ENCODE peak calls at places on chromosomes 5 and 9, in ten cellular contexts. B is brain microvascular endothelial cell, E is cardiac muscle cell, X is hepatocyte, A is WERI-Rb-1, L is Peyer's patch, Z is adrenal gland, J is suprapubic skin, O is AG04450, H is MM.1S. C is an unnamed sample.

GRCh38 chr9:27280858-27281257 is 16.1 kb downstream of the EQTN start:
- DNase-seq in X (no peak), A (no peak), L (no peak), E (no peak), Z (no peak), O (no peak), H (no peak), J (no peak), B (no peak), C (no peak)

GRCh38 chr5:141617682-141618029 is 1.1 kb downstream of the DIAPH1 start:
- DNase-seq in A (no peak), B (no peak), X (no peak), H (peak; percentile 21), O (no peak), J (no peak), Z (no peak), L (no peak), E (no peak), C (no peak)

GRCh38 chr5:132484386-132484715 is 6.2 kb downstream of the IRF1 start:
- DNase-seq in E (no peak), L (peak; percentile 39), H (no peak), X (no peak), B (no peak), J (peak; percentile 46), Z (peak; percentile 48), A (no peak), O (no peak), C (no peak)

GRCh38 chr5:86880344-86880743 is 262.6 kb downstream of the COX7C start:
- DNase-seq in L (no peak), J (no peak), H (peak; percentile 31), B (no peak), X (no peak), E (peak; percentile 4), O (no peak), Z (no peak), A (peak; percentile 67), C (no peak)

GRCh38 chr5:179624841-179625271 is 1.4 kb upstream of the HNRNPH1 start:
- DNase-seq in L (no peak), Z (no peak), E (no peak), X (no peak), B (no peak), H (no peak), A (peak; percentile 28), J (peak; percentile 58), O (no peak), C (no peak)

GRCh38 chr9:134130503-134131375 is 5.1 kb upstream of the WDR5 start:
- DNase-seq in X (peak; percentile 63), J (no peak), O (no peak), A (peak; percentile 39), L (no peak), B (no peak), H (no peak), Z (peak; percentile 83), E (peak; percentile 10), C (peak; percentile 89)

GRCh38 chr5:179759961-179760541 is 27.4 kb downstream of the MAML1 start:
- DNase-seq in J (no peak), L (no peak), Z (no peak), E (no peak), B (no peak), H (no peak), O (no peak), A (no peak), X (no peak), C (no peak)

GRCh38 chr5:134129411-134130238 is 15.1 kb downstream of the TCF7 start:
- DNase-seq in J (no peak), Z (no peak), B (no peak), X (no peak), O (no peak), A (no peak), L (no peak), H (no peak), E (no peak), C (no peak)

GRCh38 chr5:89190515-89191265 is 307.7 kb upstream of the MEF2C start:
- DNase-seq in A (no peak), J (no peak), B (no peak), H (no peak), L (no peak), Z (no peak), O (no peak), E (no peak), X (no peak), C (no peak)

GRCh38 chr9:70510157-70510770 is 95.8 kb upstream of the KLF9 start:
- DNase-seq in H (peak; percentile 10), E (peak; percentile 22), A (peak; percentile 53), Z (peak; percentile 65), X (peak; percentile 45), O (no peak), L (peak; percentile 62), J (no peak), B (no peak), C (no peak)

GRCh38 chr9:28332648-28333047 is 759.4 kb upstream of the C9orf72 start:
- DNase-seq in X (no peak), Z (no peak), J (no peak), H (no peak), O (no peak), E (no peak), L (no peak), A (no peak), B (no peak), C (no peak)

GRCh38 chr5:16855475-16855874 is 80.6 kb downstream of the MYO10 start:
- DNase-seq in E (peak; percentile 50), B (no peak), J (no peak), A (peak; percentile 83), H (no peak), X (no peak), O (no peak), Z (peak; percentile 68), L (no peak), C (no peak)

GRCh38 chr9:95116002-95116819 is 201.3 kb downstream of the FANCC start:
- DNase-seq in X (no peak), J (no peak), A (no peak), H (no peak), E (peak; percentile 31), Z (no peak), L (peak; percentile 33), O (no peak), B (no peak), C (no peak)
- TF ChIP-seq CTCF in X (peak; percentile 43), J (peak; percentile 12), A (peak; percentile 42), H (no peak), E (peak; percentile 30), Z (no peak), L (peak; percentile 5), O (peak; percentile 23), B (peak; percentile 53), C (no peak)

GRCh38 chr5:53246042-53246836 is 136.7 kb upstream of the MOCS2 start:
- DNase-seq in B (peak; percentile 72), X (no peak), A (no peak), J (no peak), L (no peak), O (peak; percentile 81), H (peak; percentile 70), Z (no peak), E (no peak), C (no peak)

GRCh38 chr5:53253421-53253871 is 143.9 kb upstream of the MOCS2 start:
- DNase-seq in B (peak; percentile 61), Z (no peak), O (peak; percentile 61), J (no peak), H (peak; percentile 94), E (no peak), A (no peak), X (no peak), L (no peak), C (no peak)

GRCh38 chr5:53249529-53249928 is 140.0 kb upstream of the MOCS2 start:
- DNase-seq in X (peak; percentile 22), A (no peak), O (peak; percentile 91), H (no peak), E (no peak), B (peak; percentile 93), J (no peak), L (peak; percentile 45), Z (peak; percentile 57), C (no peak)

GRCh38 chr5:53250151-53250550 is 140.6 kb upstream of the MOCS2 start:
- DNase-seq in O (no peak), A (no peak), J (no peak), L (no peak), E (no peak), B (no peak), X (no peak), H (no peak), Z (no peak), C (no peak)
- H3K4me3 ChIP-seq in O (no peak overlapping the region), A (no peak overlapping the region), J (no peak overlapping the region), L (no peak overlapping the region), E (no peak overlapping the region), B (no peak overlapping the region), X (no peak overlapping the region), H (no peak overlapping the region), Z (no peak overlapping the region), C (no peak overlapping the region)

GRCh38 chr5:120463991-120464626 is at the start of gene PRR16:
- DNase-seq in O (no peak), Z (no peak), J (peak; percentile 67), L (peak; percentile 55), X (peak; percentile 85), A (peak; percentile 65), H (peak; percentile 68), E (peak; percentile 88), B (peak; percentile 45), C (no peak)
- TF ChIP-seq CTCF in O (no peak), Z (no peak), J (peak; percentile 36), L (no peak), X (peak; percentile 13), A (peak; percentile 32), H (peak; percentile 14), E (peak; percentile 11), B (peak; percentile 17), C (no peak)

DNA sequence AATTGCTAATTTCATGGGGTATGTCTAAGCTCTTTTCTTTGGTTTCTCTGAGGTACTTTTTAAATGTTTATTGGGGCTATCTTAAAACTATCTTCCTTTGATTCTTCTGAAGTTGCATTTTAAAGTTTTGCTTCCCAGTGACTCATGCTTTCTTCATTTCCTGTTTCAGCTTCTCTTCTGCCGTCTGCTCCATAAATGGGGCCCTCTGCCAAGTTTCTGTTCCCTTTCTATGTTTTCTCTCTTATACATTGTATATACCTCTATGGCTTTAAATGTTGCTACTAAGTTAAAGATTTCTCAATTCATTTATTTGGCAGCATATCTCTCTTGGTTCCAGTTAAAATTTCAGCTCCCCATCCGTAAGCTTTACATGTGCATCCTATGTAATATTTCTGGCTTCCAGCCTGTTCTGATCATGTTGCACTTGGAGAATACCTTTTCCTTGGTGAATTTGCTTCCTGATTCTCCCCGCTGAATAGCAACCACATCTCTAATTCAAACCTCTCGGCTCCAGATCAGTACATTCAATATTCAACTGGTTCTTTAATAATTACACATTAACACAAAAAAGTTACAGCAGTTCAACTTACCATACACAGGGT is 125.3 kb downstream of the ST8SIA4 start:
- DNase-seq in B (peak; percentile 75), X (peak; percentile 46), L (no peak), Z (peak; percentile 57), H (peak; percentile 31), O (peak; percentile 58), E (no peak), A (no peak), J (no peak), C (no peak)
- H3K4me3 ChIP-seq in B (no peak overlapping the region), X (no peak overlapping the region), L (no peak overlapping the region), Z (no peak overlapping the region), H (no peak overlapping the region), O (no peak overlapping the region), E (no peak overlapping the region), A (no peak overlapping the region), J (no peak overlapping the region), C (no peak overlapping the region)